ENCODE peak calls at places on chromosomes 11 and 22, in six cellular contexts. P, T, A, J, E and H are unnamed samples.

GRCh38 chr11:21927628-21928027 is 265.3 kb upstream of the ANO5 start:
- DNase-seq in P (no peak), T (no peak), A (no peak), J (no peak), E (no peak), H (no peak)

GRCh38 chr11:1468002-1468401 is 18.6 kb downstream of the MOB2 start:
- DNase-seq in P (no peak), T (no peak), A (no peak), J (no peak), E (no peak), H (no peak)

GRCh38 chr11:8581300-8581699 is 12.7 kb downstream of the STK33 start:
- DNase-seq in P (no peak), T (no peak), A (no peak), J (no peak), E (no peak), H (no peak)

GRCh38 chr11:68962527-68963250 is 18.1 kb downstream of the MRGPRD start:
- DNase-seq in P (peak), T (no peak), A (no peak), J (no peak), E (peak), H (no peak)

GRCh38 chr22:24728790-24729637 is 45.5 kb downstream of the PIWIL3 start:
- DNase-seq in P (no peak), T (no peak), A (peak), J (no peak), E (no peak), H (no peak)

GRCh38 chr11:44943118-44943517 is 7.6 kb downstream of the TP53I11 start:
- DNase-seq in P (no peak), T (peak), A (peak), J (peak), E (no peak), H (peak)

GRCh38 chr11:2761131-2762030 is 61.6 kb upstream of the KCNQ1OT1 start:
- DNase-seq in P (peak), T (no peak), A (no peak), J (no peak), E (no peak), H (no peak)

GRCh38 chr11:73152086-73152853 is 10.2 kb upstream of the FCHSD2 start:
- DNase-seq in P (no peak), T (no peak), A (no peak), J (peak), E (no peak), H (peak)

GRCh38 chr11:107581147-107581546 is 9.8 kb upstream of the ELMOD1 start:
- DNase-seq in P (no peak), T (no peak), A (no peak), J (no peak), E (no peak), H (no peak)

GRCh38 chr11:12058425-12059115 is 50.1 kb upstream of the DKK3 start:
- DNase-seq in P (no peak), T (no peak), A (no peak), J (no peak), E (no peak), H (no peak)

GRCh38 chr11:8699903-8700302 is 17.3 kb downstream of the RPL27A start:
- DNase-seq in P (no peak), T (no peak), A (peak), J (no peak), E (no peak), H (no peak)